ENCODE peak calls at places on chromosomes 12 and 14, in ten cellular contexts. One of them, this sample, is unnamed.

GRCh38 chr12:98733667-98734350 is 88.7 kb downstream of the APAF1 start:
- DNase-seq in right cardiac atrium: no peak
- DNase-seq in GM23338: no peak
- DNase-seq in thyroid gland: no peak
- DNase-seq in frontal cortex: no peak
- DNase-seq in anterior cingulate cortex: no peak
- DNase-seq in stimulated activated CD8-positive, alpha-beta memory T cell treated with anti-CD3 and anti-CD28 coated beads, Interleukin-15, amount 100 ng/mL, for 1 hour: no peak
- DNase-seq in neuronal stem cell: no peak
- DNase-seq in mesothelial cell of epicardium: no peak
- DNase-seq in neural crest cell: no peak
- DNase-seq in this sample: no peak

GRCh38 chr12:122227341-122227740 is 1.5 kb upstream of the DIABLO start:
- DNase-seq in right cardiac atrium: no peak
- DNase-seq in GM23338: no peak
- DNase-seq in thyroid gland: no peak
- DNase-seq in frontal cortex: no peak
- DNase-seq in anterior cingulate cortex: no peak
- DNase-seq in stimulated activated CD8-positive, alpha-beta memory T cell treated with anti-CD3 and anti-CD28 coated beads, Interleukin-15, amount 100 ng/mL, for 1 hour: peak
- DNase-seq in neuronal stem cell: no peak
- DNase-seq in mesothelial cell of epicardium: no peak
- DNase-seq in neural crest cell: no peak
- DNase-seq in this sample: no peak

GRCh38 chr12:77615331-77615730 is 215.4 kb upstream of the NAV3 start:
- DNase-seq in right cardiac atrium: no peak
- DNase-seq in GM23338: peak
- DNase-seq in thyroid gland: no peak
- DNase-seq in frontal cortex: no peak
- DNase-seq in anterior cingulate cortex: no peak
- DNase-seq in stimulated activated CD8-positive, alpha-beta memory T cell treated with anti-CD3 and anti-CD28 coated beads, Interleukin-15, amount 100 ng/mL, for 1 hour: no peak
- DNase-seq in neuronal stem cell: no peak
- DNase-seq in mesothelial cell of epicardium: no peak
- DNase-seq in neural crest cell: no peak
- DNase-seq in this sample: no peak

GRCh38 chr12:87836190-87836589 is 193.0 kb downstream of the C12orf50 start:
- DNase-seq in right cardiac atrium: no peak
- DNase-seq in GM23338: no peak
- DNase-seq in thyroid gland: no peak
- DNase-seq in frontal cortex: no peak
- DNase-seq in anterior cingulate cortex: no peak
- DNase-seq in stimulated activated CD8-positive, alpha-beta memory T cell treated with anti-CD3 and anti-CD28 coated beads, Interleukin-15, amount 100 ng/mL, for 1 hour: no peak
- DNase-seq in neuronal stem cell: no peak
- DNase-seq in mesothelial cell of epicardium: no peak
- DNase-seq in neural crest cell: no peak
- DNase-seq in this sample: no peak

GRCh38 chr12:27525373-27525772 is 1.4 kb downstream of the PPFIBP1 start:
- DNase-seq in right cardiac atrium: no peak
- DNase-seq in GM23338: peak
- DNase-seq in thyroid gland: no peak
- DNase-seq in frontal cortex: no peak
- DNase-seq in anterior cingulate cortex: no peak
- DNase-seq in stimulated activated CD8-positive, alpha-beta memory T cell treated with anti-CD3 and anti-CD28 coated beads, Interleukin-15, amount 100 ng/mL, for 1 hour: no peak
- DNase-seq in neuronal stem cell: no peak
- DNase-seq in mesothelial cell of epicardium: no peak
- DNase-seq in neural crest cell: no peak
- DNase-seq in this sample: no peak

GRCh38 chr12:71780207-71780822 is 25.7 kb downstream of the RAB21 start:
- DNase-seq in right cardiac atrium: no peak
- DNase-seq in GM23338: peak
- DNase-seq in thyroid gland: peak
- DNase-seq in frontal cortex: peak
- DNase-seq in anterior cingulate cortex: no peak
- DNase-seq in stimulated activated CD8-positive, alpha-beta memory T cell treated with anti-CD3 and anti-CD28 coated beads, Interleukin-15, amount 100 ng/mL, for 1 hour: peak
- DNase-seq in neuronal stem cell: no peak
- DNase-seq in mesothelial cell of epicardium: no peak
- DNase-seq in neural crest cell: no peak
- DNase-seq in this sample: no peak

GRCh38 chr14:54025661-54026060 is 69.0 kb upstream of the BMP4 start:
- DNase-seq in right cardiac atrium: no peak
- DNase-seq in GM23338: peak
- DNase-seq in thyroid gland: peak
- DNase-seq in frontal cortex: no peak
- DNase-seq in anterior cingulate cortex: no peak
- DNase-seq in stimulated activated CD8-positive, alpha-beta memory T cell treated with anti-CD3 and anti-CD28 coated beads, Interleukin-15, amount 100 ng/mL, for 1 hour: no peak
- DNase-seq in neuronal stem cell: no peak
- DNase-seq in mesothelial cell of epicardium: no peak
- DNase-seq in neural crest cell: no peak
- DNase-seq in this sample: peak

GRCh38 chr14:52013984-52014600 is 24.7 kb downstream of the RTRAF start:
- DNase-seq in right cardiac atrium: peak
- DNase-seq in GM23338: peak
- DNase-seq in thyroid gland: no peak
- DNase-seq in frontal cortex: no peak
- DNase-seq in anterior cingulate cortex: no peak
- DNase-seq in stimulated activated CD8-positive, alpha-beta memory T cell treated with anti-CD3 and anti-CD28 coated beads, Interleukin-15, amount 100 ng/mL, for 1 hour: no peak
- DNase-seq in neuronal stem cell: no peak
- DNase-seq in mesothelial cell of epicardium: no peak
- DNase-seq in neural crest cell: peak
- DNase-seq in this sample: no peak

GRCh38 chr12:31034372-31034771 is 39.3 kb upstream of the DDX11 start:
- DNase-seq in right cardiac atrium: no peak
- DNase-seq in GM23338: no peak
- DNase-seq in thyroid gland: no peak
- DNase-seq in frontal cortex: no peak
- DNase-seq in anterior cingulate cortex: no peak
- DNase-seq in stimulated activated CD8-positive, alpha-beta memory T cell treated with anti-CD3 and anti-CD28 coated beads, Interleukin-15, amount 100 ng/mL, for 1 hour: no peak
- DNase-seq in neuronal stem cell: no peak
- DNase-seq in mesothelial cell of epicardium: no peak
- DNase-seq in neural crest cell: no peak
- DNase-seq in this sample: no peak

GRCh38 chr14:104316723-104317499 is 178.5 kb downstream of the KIF26A start:
- DNase-seq in right cardiac atrium: peak
- DNase-seq in GM23338: no peak
- DNase-seq in thyroid gland: no peak
- DNase-seq in frontal cortex: no peak
- DNase-seq in anterior cingulate cortex: no peak
- DNase-seq in stimulated activated CD8-positive, alpha-beta memory T cell treated with anti-CD3 and anti-CD28 coated beads, Interleukin-15, amount 100 ng/mL, for 1 hour: no peak
- DNase-seq in neuronal stem cell: no peak
- DNase-seq in mesothelial cell of epicardium: no peak
- DNase-seq in neural crest cell: no peak
- DNase-seq in this sample: no peak

GRCh38 chr12:79138872-79139271 is 274.3 kb downstream of the SYT1 start:
- DNase-seq in right cardiac atrium: no peak
- DNase-seq in GM23338: no peak
- DNase-seq in thyroid gland: no peak
- DNase-seq in frontal cortex: no peak
- DNase-seq in anterior cingulate cortex: no peak
- DNase-seq in stimulated activated CD8-positive, alpha-beta memory T cell treated with anti-CD3 and anti-CD28 coated beads, Interleukin-15, amount 100 ng/mL, for 1 hour: no peak
- DNase-seq in neuronal stem cell: no peak
- DNase-seq in mesothelial cell of epicardium: no peak
- DNase-seq in neural crest cell: no peak
- DNase-seq in this sample: no peak

GRCh38 chr12:3520711-3521110 is 29.7 kb downstream of the PRMT8 start:
- DNase-seq in right cardiac atrium: no peak
- DNase-seq in GM23338: no peak
- DNase-seq in thyroid gland: no peak
- DNase-seq in frontal cortex: no peak
- DNase-seq in anterior cingulate cortex: no peak
- DNase-seq in stimulated activated CD8-positive, alpha-beta memory T cell treated with anti-CD3 and anti-CD28 coated beads, Interleukin-15, amount 100 ng/mL, for 1 hour: no peak
- DNase-seq in neuronal stem cell: no peak
- DNase-seq in mesothelial cell of epicardium: no peak
- DNase-seq in neural crest cell: no peak
- DNase-seq in this sample: no peak

GRCh38 chr14:68522510-68523325 is 270.1 kb downstream of the ZFP36L1 start:
- DNase-seq in right cardiac atrium: no peak
- DNase-seq in GM23338: no peak
- DNase-seq in thyroid gland: no peak
- DNase-seq in frontal cortex: no peak
- DNase-seq in anterior cingulate cortex: no peak
- DNase-seq in stimulated activated CD8-positive, alpha-beta memory T cell treated with anti-CD3 and anti-CD28 coated beads, Interleukin-15, amount 100 ng/mL, for 1 hour: no peak
- DNase-seq in neuronal stem cell: peak
- DNase-seq in mesothelial cell of epicardium: no peak
- DNase-seq in neural crest cell: no peak
- DNase-seq in this sample: no peak

GRCh38 chr14:26427059-26427458 is 170.8 kb downstream of the NOVA1 start:
- DNase-seq in right cardiac atrium: no peak
- DNase-seq in GM23338: no peak
- DNase-seq in thyroid gland: no peak
- DNase-seq in frontal cortex: no peak
- DNase-seq in anterior cingulate cortex: no peak
- DNase-seq in stimulated activated CD8-positive, alpha-beta memory T cell treated with anti-CD3 and anti-CD28 coated beads, Interleukin-15, amount 100 ng/mL, for 1 hour: no peak
- DNase-seq in neuronal stem cell: no peak
- DNase-seq in mesothelial cell of epicardium: no peak
- DNase-seq in neural crest cell: no peak
- DNase-seq in this sample: no peak

GRCh38 chr12:1439201-1439600 is 155.2 kb downstream of the FBXL14 start:
- DNase-seq in right cardiac atrium: no peak
- DNase-seq in GM23338: no peak
- DNase-seq in thyroid gland: no peak
- DNase-seq in frontal cortex: no peak
- DNase-seq in anterior cingulate cortex: no peak
- DNase-seq in stimulated activated CD8-positive, alpha-beta memory T cell treated with anti-CD3 and anti-CD28 coated beads, Interleukin-15, amount 100 ng/mL, for 1 hour: no peak
- DNase-seq in neuronal stem cell: no peak
- DNase-seq in mesothelial cell of epicardium: no peak
- DNase-seq in neural crest cell: no peak
- DNase-seq in this sample: no peak

GRCh38 chr12:45674583-45674982 is 54.9 kb upstream of the ARID2 start:
- DNase-seq in right cardiac atrium: no peak
- DNase-seq in GM23338: no peak
- DNase-seq in thyroid gland: peak
- DNase-seq in frontal cortex: no peak
- DNase-seq in anterior cingulate cortex: no peak
- DNase-seq in stimulated activated CD8-positive, alpha-beta memory T cell treated with anti-CD3 and anti-CD28 coated beads, Interleukin-15, amount 100 ng/mL, for 1 hour: no peak
- DNase-seq in neuronal stem cell: no peak
- DNase-seq in mesothelial cell of epicardium: no peak
- DNase-seq in neural crest cell: no peak
- DNase-seq in this sample: peak

GRCh38 chr12:12719496-12719895 is 2.3 kb downstream of the CDKN1B start:
- DNase-seq in right cardiac atrium: no peak
- DNase-seq in GM23338: no peak
- DNase-seq in thyroid gland: no peak
- DNase-seq in frontal cortex: no peak
- DNase-seq in anterior cingulate cortex: no peak
- DNase-seq in stimulated activated CD8-positive, alpha-beta memory T cell treated with anti-CD3 and anti-CD28 coated beads, Interleukin-15, amount 100 ng/mL, for 1 hour: no peak
- DNase-seq in neuronal stem cell: no peak
- DNase-seq in mesothelial cell of epicardium: no peak
- DNase-seq in neural crest cell: no peak
- DNase-seq in this sample: no peak

GRCh38 chr12:79055926-79056674 is 191.5 kb downstream of the SYT1 start:
- DNase-seq in right cardiac atrium: no peak
- DNase-seq in GM23338: no peak
- DNase-seq in thyroid gland: no peak
- DNase-seq in frontal cortex: no peak
- DNase-seq in anterior cingulate cortex: no peak
- DNase-seq in stimulated activated CD8-positive, alpha-beta memory T cell treated with anti-CD3 and anti-CD28 coated beads, Interleukin-15, amount 100 ng/mL, for 1 hour: no peak
- DNase-seq in neuronal stem cell: no peak
- DNase-seq in mesothelial cell of epicardium: no peak
- DNase-seq in neural crest cell: no peak
- DNase-seq in this sample: no peak

GRCh38 chr14:54251356-54251755 is 145.5 kb upstream of the CDKN3 start:
- DNase-seq in right cardiac atrium: no peak
- DNase-seq in GM23338: no peak
- DNase-seq in thyroid gland: no peak
- DNase-seq in frontal cortex: no peak
- DNase-seq in anterior cingulate cortex: no peak
- DNase-seq in stimulated activated CD8-positive, alpha-beta memory T cell treated with anti-CD3 and anti-CD28 coated beads, Interleukin-15, amount 100 ng/mL, for 1 hour: no peak
- DNase-seq in neuronal stem cell: no peak
- DNase-seq in mesothelial cell of epicardium: no peak
- DNase-seq in neural crest cell: no peak
- DNase-seq in this sample: no peak

GRCh38 chr14:53458368-53458814 is 305.3 kb upstream of the DDHD1 start:
- DNase-seq in right cardiac atrium: no peak
- DNase-seq in GM23338: peak
- DNase-seq in thyroid gland: no peak
- DNase-seq in frontal cortex: no peak
- DNase-seq in anterior cingulate cortex: no peak
- DNase-seq in stimulated activated CD8-positive, alpha-beta memory T cell treated with anti-CD3 and anti-CD28 coated beads, Interleukin-15, amount 100 ng/mL, for 1 hour: no peak
- DNase-seq in neuronal stem cell: peak
- DNase-seq in mesothelial cell of epicardium: no peak
- DNase-seq in neural crest cell: no peak
- DNase-seq in this sample: peak

GRCh38 chr12:111841236-111841749 is 735 bp upstream of the MAPKAPK5 start:
- DNase-seq in right cardiac atrium: no peak
- DNase-seq in GM23338: no peak
- DNase-seq in thyroid gland: no peak
- DNase-seq in frontal cortex: peak
- DNase-seq in anterior cingulate cortex: no peak
- DNase-seq in stimulated activated CD8-positive, alpha-beta memory T cell treated with anti-CD3 and anti-CD28 coated beads, Interleukin-15, amount 100 ng/mL, for 1 hour: no peak
- DNase-seq in neuronal stem cell: no peak
- DNase-seq in mesothelial cell of epicardium: no peak
- DNase-seq in neural crest cell: no peak
- DNase-seq in this sample: no peak